ENCODE peak calls at places on chromosomes 7 and 10, in four cellular contexts. One of them, this sample, is unnamed.

GRCh38 chr10:88979153-88979562 is 11.4 kb upstream of the FAS start:
- DNase-seq in K562: no peak
- DNase-seq in GM12878: no peak
- DNase-seq in GM12891: no peak
- DNase-seq in this sample: no peak

GRCh38 chr7:36765605-36766004 is 41.3 kb upstream of the AOAH start:
- DNase-seq in GM12878: no peak
- DNase-seq in GM12891: no peak
- DNase-seq in K562: peak
- DNase-seq in this sample: peak

GRCh38 chr7:51256916-51257315 is 59.7 kb downstream of the COBL start:
- DNase-seq in GM12878: no peak
- DNase-seq in GM12891: no peak
- DNase-seq in K562: no peak
- DNase-seq in this sample: no peak

GRCh38 chr10:119341236-119342016 is 134.1 kb downstream of the GRK5 start:
- DNase-seq in GM12891: no peak
- DNase-seq in K562: peak
- DNase-seq in GM12878: no peak
- DNase-seq in this sample: no peak

GRCh38 chr7:3378390-3379120 is 77.5 kb downstream of the SDK1 start:
- DNase-seq in K562: no peak
- DNase-seq in GM12878: no peak
- DNase-seq in GM12891: no peak
- DNase-seq in this sample: no peak

GRCh38 chr10:17758200-17758599 is 6.2 kb downstream of the TMEM236 start:
- DNase-seq in K562: no peak
- DNase-seq in GM12878: no peak
- DNase-seq in GM12891: no peak
- DNase-seq in this sample: no peak

GRCh38 chr7:44767134-44767911 is 18.7 kb downstream of the ZMIZ2 start:
- DNase-seq in GM12891: no peak
- DNase-seq in K562: no peak
- DNase-seq in GM12878: no peak
- DNase-seq in this sample: no peak

GRCh38 chr10:120336910-120337540 is 120.0 kb upstream of the PLPP4 start:
- DNase-seq in GM12891: peak
- DNase-seq in GM12878: no peak
- DNase-seq in K562: peak
- DNase-seq in this sample: peak

GRCh38 chr7:128120976-128121490 is 89.8 kb upstream of the LRRC4 start:
- DNase-seq in K562: no peak
- DNase-seq in GM12878: no peak
- DNase-seq in GM12891: no peak
- DNase-seq in this sample: no peak

GRCh38 chr10:20933705-20934104 is 36.6 kb upstream of the NEBL start:
- DNase-seq in K562: no peak
- DNase-seq in GM12878: no peak
- DNase-seq in GM12891: no peak
- DNase-seq in this sample: no peak

GRCh38 chr7:36204044-36204663 is 51.1 kb downstream of the EEPD1 start:
- DNase-seq in GM12878: no peak
- DNase-seq in GM12891: no peak
- DNase-seq in K562: no peak
- DNase-seq in this sample: no peak

GRCh38 chr10:61110188-61110844 is 166.3 kb upstream of the RHOBTB1 start:
- DNase-seq in K562: no peak
- DNase-seq in GM12891: no peak
- DNase-seq in GM12878: no peak
- DNase-seq in this sample: no peak

GRCh38 chr10:109022417-109023049 is 900.8 kb downstream of the XPNPEP1 start:
- DNase-seq in GM12891: no peak
- DNase-seq in GM12878: no peak
- DNase-seq in K562: no peak
- DNase-seq in this sample: no peak

GRCh38 chr7:92010215-92010614 is 69.6 kb downstream of the AKAP9 start:
- DNase-seq in GM12891: no peak
- DNase-seq in K562: no peak
- DNase-seq in GM12878: no peak
- DNase-seq in this sample: no peak

GRCh38 chr7:68547794-68548193 is 1050.5 kb upstream of the AUTS2 start:
- DNase-seq in GM12878: no peak
- DNase-seq in K562: no peak
- DNase-seq in GM12891: no peak
- DNase-seq in this sample: no peak

GRCh38 chr7:2814682-2815522 is 29.2 kb downstream of the GNA12 start:
- DNase-seq in K562: no peak
- DNase-seq in GM12878: no peak
- DNase-seq in GM12891: no peak
- DNase-seq in this sample: no peak

GRCh38 chr7:42233939-42234338 is 3.1 kb downstream of the GLI3 start:
- DNase-seq in GM12878: no peak
- DNase-seq in K562: no peak
- DNase-seq in GM12891: no peak
- DNase-seq in this sample: no peak

GRCh38 chr10:97475936-97476594 is 22.2 kb downstream of the MMS19 start:
- DNase-seq in K562: no peak
- DNase-seq in GM12878: no peak
- DNase-seq in GM12891: no peak
- DNase-seq in this sample: no peak

GRCh38 chr10:24115403-24115802 is 93.5 kb upstream of the KIAA1217 start:
- DNase-seq in GM12878: no peak
- DNase-seq in GM12891: no peak
- DNase-seq in K562: no peak
- DNase-seq in this sample: no peak

GRCh38 chr10:70324341-70324861 is 40.6 kb upstream of the NPFFR1 start:
- DNase-seq in GM12878: no peak
- DNase-seq in GM12891: peak
- DNase-seq in K562: no peak
- DNase-seq in this sample: no peak

GRCh38 chr10:60677541-60678129 is 100.6 kb upstream of the CDK1 start:
- DNase-seq in K562: no peak
- DNase-seq in GM12891: no peak
- DNase-seq in GM12878: no peak
- DNase-seq in this sample: no peak

GRCh38 chr7:106717254-106717996 is 56.5 kb upstream of the CCDC71L start:
- DNase-seq in GM12878: no peak
- DNase-seq in GM12891: no peak
- DNase-seq in K562: no peak
- DNase-seq in this sample: no peak

GRCh38 chr10:132643709-132644543 is 106.3 kb downstream of the INPP5A start:
- DNase-seq in GM12878: no peak
- DNase-seq in GM12891: no peak
- DNase-seq in K562: no peak
- DNase-seq in this sample: no peak

GRCh38 chr10:110815354-110816004 is 56.2 kb upstream of the PDCD4 start:
- DNase-seq in GM12891: no peak
- DNase-seq in GM12878: peak
- DNase-seq in K562: no peak
- DNase-seq in this sample: no peak

GRCh38 chr7:150335101-150335773 is 6.2 kb downstream of the RARRES2 start:
- DNase-seq in GM12891: no peak
- DNase-seq in K562: peak
- DNase-seq in GM12878: no peak
- DNase-seq in this sample: no peak

GRCh38 chr7:44225566-44226395 is 25.0 kb downstream of the YKT6 start:
- DNase-seq in K562: no peak
- DNase-seq in GM12878: no peak
- DNase-seq in GM12891: no peak
- DNase-seq in this sample: no peak

GRCh38 chr7:137404918-137405317 is 61.4 kb upstream of the PTN start:
- DNase-seq in GM12891: no peak
- DNase-seq in GM12878: no peak
- DNase-seq in K562: no peak
- DNase-seq in this sample: no peak

GRCh38 chr10:47449102-47449978 is 34.6 kb downstream of the ANXA8 start:
- DNase-seq in GM12878: no peak
- DNase-seq in K562: peak
- DNase-seq in GM12891: no peak
- DNase-seq in this sample: peak

GRCh38 chr7:115435178-115435577 is 513.3 kb downstream of the MDFIC start:
- DNase-seq in K562: no peak
- DNase-seq in GM12878: peak
- DNase-seq in GM12891: no peak
- DNase-seq in this sample: no peak

GRCh38 chr10:14822879-14823755 is 14.7 kb downstream of the CDNF start:
- DNase-seq in K562: no peak
- DNase-seq in GM12891: peak
- DNase-seq in GM12878: no peak
- DNase-seq in this sample: peak

GRCh38 chr7:73831656-73832579 is 1.1 kb downstream of the CLDN4 start:
- DNase-seq in K562: no peak
- DNase-seq in GM12878: no peak
- DNase-seq in GM12891: no peak
- DNase-seq in this sample: no peak

GRCh38 chr10:88946965-88947590 is 5.5 kb downstream of the ACTA2 start:
- DNase-seq in GM12878: no peak
- DNase-seq in K562: no peak
- DNase-seq in GM12891: no peak
- DNase-seq in this sample: no peak

GRCh38 chr10:5581670-5582566 is 57.2 kb downstream of the CALML3 start:
- DNase-seq in K562: no peak
- DNase-seq in GM12878: peak
- DNase-seq in GM12891: no peak
- DNase-seq in this sample: peak

GRCh38 chr7:157817433-157817832 is 480.6 kb downstream of the DNAJB6 start:
- DNase-seq in K562: no peak
- DNase-seq in GM12878: no peak
- DNase-seq in GM12891: no peak
- DNase-seq in this sample: no peak

GRCh38 chr10:12463459-12463838 is 114.1 kb downstream of the CAMK1D start:
- DNase-seq in GM12891: no peak
- DNase-seq in GM12878: no peak
- DNase-seq in K562: no peak
- DNase-seq in this sample: no peak
- TF ChIP-seq SPI1 in GM12891: no peak
- TF ChIP-seq SPI1 in GM12878: no peak
- TF ChIP-seq SPI1 in K562: no peak
- TF ChIP-seq SPI1 in this sample: no peak

GRCh38 chr7:22566176-22566575 is 66.2 kb upstream of the STEAP1B start:
- DNase-seq in GM12878: no peak
- DNase-seq in GM12891: no peak
- DNase-seq in K562: no peak
- DNase-seq in this sample: no peak

GRCh38 chr7:22565315-22565811 is 65.4 kb upstream of the STEAP1B start:
- DNase-seq in GM12878: peak
- DNase-seq in GM12891: no peak
- DNase-seq in K562: no peak
- DNase-seq in this sample: no peak

GRCh38 chr7:22564511-22565045 is 64.6 kb upstream of the STEAP1B start:
- DNase-seq in GM12878: no peak
- DNase-seq in K562: peak
- DNase-seq in GM12891: no peak
- DNase-seq in this sample: no peak

GRCh38 chr7:22563621-22564241 is 63.7 kb upstream of the STEAP1B start:
- DNase-seq in GM12891: no peak
- DNase-seq in GM12878: no peak
- DNase-seq in K562: no peak
- DNase-seq in this sample: no peak

DNA sequence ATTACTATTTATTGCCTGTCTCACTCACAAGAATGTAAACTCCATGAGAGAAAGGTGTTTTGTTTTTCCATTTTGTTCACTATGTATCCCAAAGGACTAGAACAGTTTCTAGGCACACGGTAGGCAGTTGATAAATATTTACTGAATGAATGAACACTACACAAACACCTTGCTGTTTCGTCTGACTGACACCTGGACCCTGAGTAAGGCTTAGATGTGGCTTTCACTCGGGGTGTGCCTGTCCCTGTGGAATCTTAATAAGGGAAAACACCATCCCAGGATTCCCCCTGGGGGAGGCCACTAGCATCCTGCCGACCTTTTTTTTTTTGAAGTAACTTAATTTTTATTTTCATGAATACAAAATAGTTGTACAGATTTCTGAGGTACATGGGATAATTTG is 66.6 kb upstream of the STEAP1B start:
- DNase-seq in GM12878: no peak
- DNase-seq in GM12891: no peak
- DNase-seq in K562: no peak
- DNase-seq in this sample: no peak
- TF ChIP-seq SPI1 in GM12878: no peak
- TF ChIP-seq SPI1 in GM12891: no peak
- TF ChIP-seq SPI1 in K562: no peak
- TF ChIP-seq SPI1 in this sample: no peak

GRCh38 chr10:4013651-4014085 is 228.7 kb upstream of the KLF6 start:
- DNase-seq in K562: no peak
- DNase-seq in GM12878: peak
- DNase-seq in GM12891: no peak
- DNase-seq in this sample: no peak
- TF ChIP-seq SPI1 in K562: no peak
- TF ChIP-seq SPI1 in GM12878: peak
- TF ChIP-seq SPI1 in GM12891: peak
- TF ChIP-seq SPI1 in this sample: no peak

DNA sequence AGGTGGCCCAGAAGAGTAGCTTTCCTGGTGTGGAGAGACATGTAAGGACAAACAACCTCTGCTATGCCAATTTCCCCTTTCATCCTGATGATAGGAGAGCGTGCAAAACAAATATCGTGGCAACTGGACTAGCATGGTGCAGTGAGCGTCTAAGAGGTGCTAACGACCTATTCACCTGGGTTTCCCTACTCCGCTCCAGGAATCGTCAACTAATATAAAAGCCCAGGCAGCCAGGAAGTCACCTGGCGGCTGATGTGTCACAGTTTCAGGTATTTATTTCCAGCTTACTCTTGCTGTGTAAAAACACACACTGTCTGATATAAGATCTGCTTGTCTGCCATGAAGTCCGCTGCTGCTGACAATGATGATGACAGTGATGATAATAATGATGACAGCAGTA is 56.5 kb upstream of the EFCAB10 start:
- DNase-seq in K562: no peak
- DNase-seq in GM12891: no peak
- DNase-seq in GM12878: no peak
- DNase-seq in this sample: no peak
- TF ChIP-seq SPI1 in K562: no peak
- TF ChIP-seq SPI1 in GM12891: no peak
- TF ChIP-seq SPI1 in GM12878: no peak
- TF ChIP-seq SPI1 in this sample: no peak

GRCh38 chr10:130713731-130714130 is 577.5 kb downstream of the GLRX3 start:
- DNase-seq in K562: no peak
- DNase-seq in GM12891: no peak
- DNase-seq in GM12878: no peak
- DNase-seq in this sample: no peak
- TF ChIP-seq SPI1 in K562: no peak
- TF ChIP-seq SPI1 in GM12891: no peak
- TF ChIP-seq SPI1 in GM12878: no peak
- TF ChIP-seq SPI1 in this sample: no peak

This sample was measured in HL-60.